ENCODE peak calls at places on chromosomes 11 and 22, in six cellular contexts. One of them, this sample, is unnamed.

GRCh38 chr11:14500181-14500651 is 605 bp upstream of the COPB1 start:
- DNase-seq in transverse colon: peak; percentile 68
- DNase-seq in stomach: peak; percentile 58
- DNase-seq in upper lobe of left lung: peak; percentile 68
- DNase-seq in suprapubic skin: no peak
- DNase-seq in K562: peak; percentile 71
- DNase-seq in this sample: no peak

GRCh38 chr11:110174645-110175310 is 81.6 kb downstream of the ZC3H12C start:
- DNase-seq in upper lobe of left lung: no peak
- DNase-seq in suprapubic skin: no peak
- DNase-seq in stomach: no peak
- DNase-seq in transverse colon: no peak
- DNase-seq in K562: peak; percentile 22
- DNase-seq in this sample: no peak

GRCh38 chr22:32628626-32629587 is 154.3 kb downstream of the FBXO7 start:
- DNase-seq in suprapubic skin: no peak
- DNase-seq in transverse colon: no peak
- DNase-seq in stomach: no peak
- DNase-seq in upper lobe of left lung: no peak
- DNase-seq in K562: no peak
- DNase-seq in this sample: no peak

GRCh38 chr22:17430298-17430900 is 61.1 kb downstream of the CECR2 start:
- DNase-seq in suprapubic skin: no peak
- DNase-seq in transverse colon: no peak
- DNase-seq in stomach: no peak
- DNase-seq in upper lobe of left lung: peak; percentile 42
- DNase-seq in K562: no peak
- DNase-seq in this sample: peak; percentile 75

GRCh38 chr11:109981028-109981636 is 112.1 kb upstream of the ZC3H12C start:
- DNase-seq in K562: no peak
- DNase-seq in stomach: no peak
- DNase-seq in transverse colon: no peak
- DNase-seq in upper lobe of left lung: no peak
- DNase-seq in suprapubic skin: no peak
- DNase-seq in this sample: no peak

GRCh38 chr22:42816339-42816738 is 40.7 kb downstream of the ARFGAP3 start:
- DNase-seq in suprapubic skin: peak; percentile 21
- DNase-seq in K562: no peak
- DNase-seq in stomach: no peak
- DNase-seq in transverse colon: no peak
- DNase-seq in upper lobe of left lung: peak; percentile 62
- DNase-seq in this sample: no peak

GRCh38 chr11:14972581-14973490 is 685 bp upstream of the CALCA start:
- DNase-seq in suprapubic skin: no peak
- DNase-seq in transverse colon: no peak
- DNase-seq in stomach: no peak
- DNase-seq in upper lobe of left lung: no peak
- DNase-seq in K562: no peak
- DNase-seq in this sample: no peak

GRCh38 chr11:93936416-93936815 is 84.7 kb upstream of the HEPHL1 start:
- DNase-seq in stomach: no peak
- DNase-seq in upper lobe of left lung: no peak
- DNase-seq in transverse colon: no peak
- DNase-seq in suprapubic skin: no peak
- DNase-seq in K562: no peak
- DNase-seq in this sample: no peak

GRCh38 chr11:133907216-133907615 is 49.6 kb downstream of the IGSF9B start:
- DNase-seq in upper lobe of left lung: no peak
- DNase-seq in K562: no peak
- DNase-seq in transverse colon: no peak
- DNase-seq in stomach: no peak
- DNase-seq in suprapubic skin: no peak
- DNase-seq in this sample: no peak

GRCh38 chr22:36301384-36301828 is 48.5 kb downstream of the APOL1 start:
- DNase-seq in K562: peak; percentile 72
- DNase-seq in transverse colon: peak; percentile 85
- DNase-seq in suprapubic skin: no peak
- DNase-seq in upper lobe of left lung: peak; percentile 81
- DNase-seq in stomach: peak; percentile 83
- DNase-seq in this sample: peak; percentile 92

GRCh38 chr11:77118971-77119370 is 9.1 kb upstream of the MYO7A start:
- DNase-seq in upper lobe of left lung: no peak
- DNase-seq in transverse colon: no peak
- DNase-seq in stomach: no peak
- DNase-seq in suprapubic skin: no peak
- DNase-seq in K562: no peak
- DNase-seq in this sample: no peak

GRCh38 chr11:221998-222789 is 13.9 kb downstream of the SIRT3 start:
- DNase-seq in upper lobe of left lung: peak; percentile 19
- DNase-seq in transverse colon: no peak
- DNase-seq in stomach: no peak
- DNase-seq in suprapubic skin: peak; percentile 69
- DNase-seq in K562: no peak
- DNase-seq in this sample: peak; percentile 62

GRCh38 chr11:47163898-47164297 is 12.8 kb downstream of the ARFGAP2 start:
- DNase-seq in K562: no peak
- DNase-seq in upper lobe of left lung: no peak
- DNase-seq in suprapubic skin: no peak
- DNase-seq in stomach: no peak
- DNase-seq in transverse colon: no peak
- DNase-seq in this sample: no peak

GRCh38 chr11:112644410-112645131 is 316.6 kb upstream of the NCAM1 start:
- DNase-seq in suprapubic skin: no peak
- DNase-seq in K562: no peak
- DNase-seq in stomach: no peak
- DNase-seq in transverse colon: no peak
- DNase-seq in upper lobe of left lung: no peak
- DNase-seq in this sample: no peak

GRCh38 chr11:75029836-75030631 is 41.3 kb downstream of the NEU3 start:
- DNase-seq in transverse colon: no peak
- DNase-seq in stomach: no peak
- DNase-seq in suprapubic skin: no peak
- DNase-seq in upper lobe of left lung: no peak
- DNase-seq in K562: peak; percentile 85
- DNase-seq in this sample: no peak

GRCh38 chr11:119367661-119368120 is 13.8 kb downstream of the USP2 start:
- DNase-seq in transverse colon: no peak
- DNase-seq in suprapubic skin: no peak
- DNase-seq in upper lobe of left lung: no peak
- DNase-seq in stomach: no peak
- DNase-seq in K562: no peak
- DNase-seq in this sample: no peak

GRCh38 chr11:130449996-130450419 is 1.6 kb downstream of the ADAMTS15 start:
- DNase-seq in stomach: peak; percentile 79
- DNase-seq in transverse colon: peak; percentile 77
- DNase-seq in suprapubic skin: peak; percentile 90
- DNase-seq in upper lobe of left lung: peak; percentile 63
- DNase-seq in K562: peak; percentile 5
- DNase-seq in this sample: peak; percentile 92

GRCh38 chr11:833114-833791 is 501 bp downstream of the CD151 start:
- DNase-seq in transverse colon: peak; percentile 73
- DNase-seq in upper lobe of left lung: no peak
- DNase-seq in K562: peak; percentile 76
- DNase-seq in stomach: peak; percentile 69
- DNase-seq in suprapubic skin: no peak
- DNase-seq in this sample: no peak

GRCh38 chr11:3808846-3809623 is 675 bp downstream of the PGAP2 start:
- DNase-seq in suprapubic skin: no peak
- DNase-seq in transverse colon: peak; percentile 64
- DNase-seq in upper lobe of left lung: peak; percentile 66
- DNase-seq in stomach: peak; percentile 49
- DNase-seq in K562: peak; percentile 85
- DNase-seq in this sample: no peak

GRCh38 chr11:68841718-68842426 is at the start of gene CPT1A:
- DNase-seq in upper lobe of left lung: peak; percentile 89
- DNase-seq in transverse colon: peak; percentile 90
- DNase-seq in K562: peak; percentile 78
- DNase-seq in suprapubic skin: no peak
- DNase-seq in stomach: peak; percentile 86
- DNase-seq in this sample: peak; percentile 90

GRCh38 chr22:38618682-38619081 is 37.5 kb downstream of the FAM227A start:
- DNase-seq in stomach: no peak
- DNase-seq in transverse colon: no peak
- DNase-seq in upper lobe of left lung: no peak
- DNase-seq in K562: no peak
- DNase-seq in suprapubic skin: no peak
- DNase-seq in this sample: no peak

GRCh38 chr11:64134963-64135362 is 30.9 kb downstream of the MACROD1 start:
- DNase-seq in suprapubic skin: no peak
- DNase-seq in stomach: no peak
- DNase-seq in transverse colon: no peak
- DNase-seq in upper lobe of left lung: no peak
- DNase-seq in K562: no peak
- DNase-seq in this sample: no peak

GRCh38 chr11:69155302-69156198 is at the start of gene SMIM38:
- DNase-seq in K562: peak; percentile 45
- DNase-seq in upper lobe of left lung: no peak
- DNase-seq in transverse colon: no peak
- DNase-seq in suprapubic skin: no peak
- DNase-seq in stomach: peak; percentile 63
- DNase-seq in this sample: no peak

DNA sequence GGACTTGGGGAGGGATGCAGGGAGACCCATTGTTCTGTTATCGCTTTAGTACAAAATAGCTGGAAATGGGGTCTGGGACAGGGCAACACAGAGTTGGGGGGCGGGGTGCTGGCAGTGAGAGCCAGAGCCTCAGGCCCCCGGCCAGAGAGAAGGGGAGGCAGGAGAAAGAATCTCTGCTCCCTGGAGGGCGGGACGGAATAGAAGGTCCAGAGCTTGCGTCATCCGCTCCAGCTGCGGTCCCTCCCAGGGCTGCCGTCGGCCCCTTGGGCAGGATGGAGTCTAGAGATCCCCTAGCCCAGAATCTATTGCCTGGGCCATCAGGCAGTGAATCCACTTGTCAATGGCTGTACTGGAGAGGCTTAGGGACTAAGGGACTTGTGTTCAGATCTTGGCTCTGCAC is 5.0 kb downstream of the TP53I11 start:
- DNase-seq in upper lobe of left lung: no peak
- DNase-seq in K562: no peak
- DNase-seq in suprapubic skin: peak; percentile 90
- DNase-seq in stomach: no peak
- DNase-seq in transverse colon: no peak
- DNase-seq in this sample: peak; percentile 83
- H3K4me1 ChIP-seq in upper lobe of left lung: peaks cover 37% of the 10 kb centered on the region
- H3K4me1 ChIP-seq in K562: no peaks in the 10 kb centered on the region
- H3K4me1 ChIP-seq in suprapubic skin: peaks cover 70% of the 10 kb centered on the region
- H3K4me1 ChIP-seq in stomach: peaks cover 39% of the 10 kb centered on the region
- H3K4me1 ChIP-seq in transverse colon: peaks cover 46% of the 10 kb centered on the region
- H3K4me1 ChIP-seq in this sample: peaks cover 15% of the 10 kb centered on the region

DNA sequence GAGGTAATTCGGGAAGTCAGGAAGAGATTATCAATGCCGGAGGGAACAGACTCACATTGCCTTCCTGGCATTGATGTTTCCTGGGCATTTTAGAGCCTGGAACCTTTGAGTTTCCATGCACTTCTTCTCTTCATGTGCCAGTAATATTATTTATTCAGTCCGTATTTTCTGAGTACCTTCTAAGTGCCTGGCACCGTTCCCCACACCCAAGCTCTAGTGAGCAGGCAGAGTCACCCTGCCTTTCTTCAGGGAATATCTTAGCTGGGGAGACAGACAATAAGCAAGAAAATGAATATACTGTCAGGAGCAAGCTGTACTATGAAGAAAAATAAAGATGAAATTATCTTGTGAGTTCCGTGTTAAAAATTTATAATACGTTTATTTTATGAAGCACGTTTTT is 136.2 kb upstream of the SEZ6L start:
- DNase-seq in suprapubic skin: no peak
- DNase-seq in transverse colon: no peak
- DNase-seq in stomach: no peak
- DNase-seq in K562: no peak
- DNase-seq in upper lobe of left lung: no peak
- DNase-seq in this sample: no peak
- TF ChIP-seq POLR2AphosphoS5 in suprapubic skin: no peak
- TF ChIP-seq POLR2AphosphoS5 in transverse colon: no peak
- TF ChIP-seq POLR2AphosphoS5 in stomach: no peak
- TF ChIP-seq POLR2AphosphoS5 in K562: no peak
- TF ChIP-seq POLR2AphosphoS5 in upper lobe of left lung: no peak
- TF ChIP-seq POLR2AphosphoS5 in this sample: no peak

GRCh38 chr11:62497132-62497915 is 49.3 kb downstream of the AHNAK start:
- DNase-seq in K562: peak; percentile 38
- DNase-seq in upper lobe of left lung: peak; percentile 28
- DNase-seq in stomach: peak; percentile 28
- DNase-seq in transverse colon: peak; percentile 62
- DNase-seq in suprapubic skin: no peak
- DNase-seq in this sample: no peak
- TF ChIP-seq EP300 in K562: no peak
- TF ChIP-seq EP300 in upper lobe of left lung: no peak
- TF ChIP-seq EP300 in stomach: no peak
- TF ChIP-seq EP300 in transverse colon: no peak
- TF ChIP-seq EP300 in suprapubic skin: no peak
- TF ChIP-seq EP300 in this sample: no peak

GRCh38 chr11:66302656-66303055 is 11.0 kb downstream of the TMEM151A start:
- DNase-seq in K562: no peak
- DNase-seq in transverse colon: no peak
- DNase-seq in stomach: no peak
- DNase-seq in suprapubic skin: no peak
- DNase-seq in upper lobe of left lung: no peak
- DNase-seq in this sample: no peak

GRCh38 chr11:66294626-66295620 is 3.2 kb downstream of the TMEM151A start:
- DNase-seq in K562: no peak
- DNase-seq in upper lobe of left lung: no peak
- DNase-seq in transverse colon: no peak
- DNase-seq in suprapubic skin: no peak
- DNase-seq in stomach: no peak
- DNase-seq in this sample: no peak

GRCh38 chr11:66297610-66298009 is 5.9 kb downstream of the TMEM151A start:
- DNase-seq in upper lobe of left lung: no peak
- DNase-seq in K562: no peak
- DNase-seq in suprapubic skin: no peak
- DNase-seq in stomach: no peak
- DNase-seq in transverse colon: no peak
- DNase-seq in this sample: no peak

GRCh38 chr11:66293777-66294625 is 2.3 kb downstream of the TMEM151A start:
- DNase-seq in transverse colon: no peak
- DNase-seq in upper lobe of left lung: no peak
- DNase-seq in K562: no peak
- DNase-seq in stomach: no peak
- DNase-seq in suprapubic skin: no peak
- DNase-seq in this sample: no peak

GRCh38 chr11:66299189-66299588 is 7.5 kb downstream of the TMEM151A start:
- DNase-seq in K562: no peak
- DNase-seq in stomach: no peak
- DNase-seq in suprapubic skin: no peak
- DNase-seq in upper lobe of left lung: no peak
- DNase-seq in transverse colon: no peak
- DNase-seq in this sample: no peak
- H3K4me1 ChIP-seq in K562: no peaks in the 10 kb centered on the region
- H3K4me1 ChIP-seq in stomach: no peaks in the 10 kb centered on the region
- H3K4me1 ChIP-seq in suprapubic skin: no peaks in the 10 kb centered on the region
- H3K4me1 ChIP-seq in upper lobe of left lung: no peaks in the 10 kb centered on the region
- H3K4me1 ChIP-seq in transverse colon: no peaks in the 10 kb centered on the region
- H3K4me1 ChIP-seq in this sample: no peaks in the 10 kb centered on the region

GRCh38 chr11:125940145-125940544 is 5.7 kb upstream of the VSIG10L2 start:
- DNase-seq in transverse colon: no peak
- DNase-seq in upper lobe of left lung: no peak
- DNase-seq in K562: no peak
- DNase-seq in suprapubic skin: no peak
- DNase-seq in stomach: peak; percentile 11
- DNase-seq in this sample: no peak
- TF ChIP-seq POLR2AphosphoS5 in transverse colon: no peak
- TF ChIP-seq POLR2AphosphoS5 in upper lobe of left lung: no peak
- TF ChIP-seq POLR2AphosphoS5 in K562: no peak
- TF ChIP-seq POLR2AphosphoS5 in suprapubic skin: no peak
- TF ChIP-seq POLR2AphosphoS5 in stomach: no peak
- TF ChIP-seq POLR2AphosphoS5 in this sample: no peak